ENCODE peak calls at places on chromosome 2, in four cellular contexts. J, I, T and C are unnamed samples.

GRCh38 chr2:212708346-212708745 is 169.7 kb upstream of the ERBB4 start:
- DNase-seq in I (no peak), T (no peak), J (no peak), C (no peak)

GRCh38 chr2:38723173-38723572 is 28.0 kb downstream of the SRSF7 start:
- DNase-seq in I (no peak), J (no peak), T (no peak), C (no peak)

GRCh38 chr2:27020337-27020948 is 12.3 kb upstream of the TMEM214 start:
- DNase-seq in J (no peak), T (no peak), I (no peak), C (no peak)

GRCh38 chr2:2328847-2329246 is 2.2 kb downstream of the MYT1L start:
- DNase-seq in I (no peak), J (peak), T (no peak), C (no peak)

GRCh38 chr2:165698621-165698946 is 95.5 kb downstream of the GALNT3 start:
- DNase-seq in I (no peak), T (no peak), J (peak), C (no peak)

GRCh38 chr2:112021781-112022231 is 33.3 kb upstream of the TMEM87B start:
- DNase-seq in J (no peak), T (no peak), I (no peak), C (no peak)

GRCh38 chr2:42959148-42959992 is 167.0 kb upstream of the HAAO start:
- DNase-seq in I (no peak), T (no peak), J (peak), C (no peak)

GRCh38 chr2:179580378-179581146 is 280.9 kb downstream of the ZNF385B start:
- DNase-seq in I (no peak), J (no peak), T (no peak), C (no peak)

GRCh38 chr2:26801342-26801741 is 15.5 kb downstream of the CENPA start:
- DNase-seq in J (no peak), I (no peak), T (no peak), C (no peak)